ENCODE peak calls at places on chromosomes 3 and 15, in six cellular contexts. S, I, Q, L, O and F are unnamed samples.

GRCh38 chr3:152353578-152353977 is 84.8 kb downstream of the MBNL1 start:
- DNase-seq in S (no peak), I (no peak), Q (no peak), L (no peak), O (no peak), F (no peak)

GRCh38 chr3:162540421-162540820 is 1043.8 kb downstream of the OTOL1 start:
- DNase-seq in S (no peak), I (no peak), Q (no peak), L (no peak), O (no peak), F (no peak)

GRCh38 chr3:156180077-156180476 is 59.7 kb downstream of the KCNAB1 start:
- DNase-seq in S (peak), I (no peak), Q (no peak), L (peak), O (peak), F (no peak)

GRCh38 chr15:65363306-65363705 is 14.5 kb downstream of the IGDCC3 start:
- DNase-seq in S (no peak), I (no peak), Q (no peak), L (no peak), O (no peak), F (no peak)

GRCh38 chr3:98733055-98733777 is 29.9 kb upstream of the ST3GAL6 start:
- DNase-seq in S (peak), I (peak), Q (peak), L (peak), O (peak), F (peak)

GRCh38 chr3:78140866-78141658 is 1101.2 kb downstream of the ROBO2 start:
- DNase-seq in S (peak), I (no peak), Q (no peak), L (peak), O (peak), F (no peak)

GRCh38 chr15:69826818-69827174 is 270.9 kb downstream of the TLE3 start:
- DNase-seq in S (no peak), I (no peak), Q (no peak), L (no peak), O (peak), F (no peak)

GRCh38 chr3:187922704-187923393 is 177.6 kb upstream of the BCL6 start:
- DNase-seq in S (peak), I (no peak), Q (no peak), L (peak), O (peak), F (no peak)

GRCh38 chr15:53506370-53506769 is 253.1 kb downstream of the WDR72 start:
- DNase-seq in S (no peak), I (no peak), Q (no peak), L (no peak), O (no peak), F (no peak)

GRCh38 chr15:21261396-21261964 is 178.8 kb downstream of the POTEB3 start:
- DNase-seq in S (peak), I (no peak), Q (no peak), L (no peak), O (no peak), F (peak)

GRCh38 chr15:38521316-38521715 is 43.3 kb downstream of the RASGRP1 start:
- DNase-seq in S (no peak), I (no peak), Q (no peak), L (no peak), O (no peak), F (no peak)

GRCh38 chr15:63896336-63897115 is 62.8 kb upstream of the HERC1 start:
- DNase-seq in S (peak), I (peak), Q (no peak), L (peak), O (peak), F (peak)

GRCh38 chr3:168877899-168878298 is 782.2 kb upstream of the GOLIM4 start:
- DNase-seq in S (no peak), I (no peak), Q (no peak), L (no peak), O (no peak), F (no peak)

GRCh38 chr3:53224026-53224425 is 31.8 kb downstream of the TKT start:
- DNase-seq in S (no peak), I (no peak), Q (no peak), L (no peak), O (no peak), F (no peak)

GRCh38 chr3:58325525-58325992 is 7.1 kb upstream of the PXK start:
- DNase-seq in S (no peak), I (no peak), Q (no peak), L (no peak), O (no peak), F (no peak)

GRCh38 chr3:181755959-181756358 is 44.2 kb downstream of the SOX2 start:
- DNase-seq in S (no peak), I (no peak), Q (no peak), L (no peak), O (no peak), F (no peak)

GRCh38 chr15:64619880-64620839 is 155.2 kb downstream of the RBPMS2 start:
- DNase-seq in S (peak), I (no peak), Q (no peak), L (peak), O (peak), F (no peak)

GRCh38 chr3:48847586-48848423 is at the start of gene PRKAR2A:
- DNase-seq in S (peak), I (peak), Q (peak), L (peak), O (peak), F (peak)

GRCh38 chr3:173785004-173785403 is 387.5 kb downstream of the NLGN1 start:
- DNase-seq in S (no peak), I (no peak), Q (no peak), L (no peak), O (no peak), F (no peak)

GRCh38 chr3:39668420-39668819 is 141.0 kb upstream of the MYRIP start:
- DNase-seq in S (peak), I (no peak), Q (peak), L (peak), O (peak), F (no peak)

GRCh38 chr15:69576948-69577351 is 124.3 kb downstream of the RPLP1 start:
- DNase-seq in S (no peak), I (no peak), Q (no peak), L (no peak), O (no peak), F (no peak)

GRCh38 chr15:90249123-90249863 is at the start of gene TTLL13:
- DNase-seq in S (peak), I (peak), Q (peak), L (peak), O (peak), F (peak)

GRCh38 chr15:90248760-90249122 is 615 bp upstream of the TTLL13 start:
- DNase-seq in S (no peak), I (no peak), Q (no peak), L (no peak), O (no peak), F (no peak)
- H3K4me3 ChIP-seq in S (no peak), I (peak), Q (peak), L (no peak), O (no peak), F (peak)

GRCh38 chr15:67820147-67820991 is 4.9 kb upstream of the SKOR1 start:
- DNase-seq in S (no peak), I (no peak), Q (no peak), L (no peak), O (no peak), F (no peak)

GRCh38 chr15:67822537-67823370 is 2.6 kb upstream of the SKOR1 start:
- DNase-seq in S (no peak), I (no peak), Q (no peak), L (no peak), O (no peak), F (no peak)

GRCh38 chr15:67820992-67821783 is 4.1 kb upstream of the SKOR1 start:
- DNase-seq in S (peak), I (peak), Q (peak), L (peak), O (peak), F (peak)

GRCh38 chr15:67823371-67824156 is 1.7 kb upstream of the SKOR1 start:
- DNase-seq in S (no peak), I (no peak), Q (no peak), L (no peak), O (no peak), F (no peak)

GRCh38 chr15:67821784-67822451 is 3.4 kb upstream of the SKOR1 start:
- DNase-seq in S (no peak), I (no peak), Q (no peak), L (no peak), O (no peak), F (no peak)
- H3K4me3 ChIP-seq in S (no peak), I (no peak), Q (no peak), L (no peak), O (no peak), F (no peak)

GRCh38 chr3:8599146-8599545 is 45.5 kb downstream of the SSUH2 start:
- DNase-seq in S (no peak), I (no peak), Q (no peak), L (no peak), O (no peak), F (no peak)
- H3K4me3 ChIP-seq in S (no peak), I (no peak), Q (no peak), L (no peak), O (no peak), F (no peak)

GRCh38 chr15:100902436-100903190 is 16.5 kb upstream of the LRRK1 start:
- DNase-seq in S (peak), I (peak), Q (peak), L (peak), O (peak), F (peak)
- H3K4me3 ChIP-seq in S (no peak), I (peak), Q (peak), L (peak), O (no peak), F (no peak)